ENCODE peak calls at places on chromosomes 4 and X, in seven cellular contexts. One of them, this sample, is unnamed.

GRCh38 chrX:153624196-153625091 is 22.6 kb upstream of the DUSP9 start:
- DNase-seq in iPS-NIHi11: no peak
- DNase-seq in left lung: no peak
- DNase-seq in NCI-H748 treated with DMSO at 0.1 percent for 48 hours: no peak
- DNase-seq in skeletal muscle cell: no peak
- DNase-seq in fibroblast of mammary gland: no peak
- DNase-seq in D341Med: no peak
- DNase-seq in this sample: no peak

GRCh38 chr4:186881521-186882220 is 158.0 kb upstream of the FAT1 start:
- DNase-seq in D341Med: no peak
- DNase-seq in iPS-NIHi11: no peak
- DNase-seq in fibroblast of mammary gland: peak
- DNase-seq in left lung: no peak
- DNase-seq in skeletal muscle cell: peak
- DNase-seq in NCI-H748 treated with DMSO at 0.1 percent for 48 hours: no peak
- DNase-seq in this sample: no peak

GRCh38 chrX:40010550-40011364 is 87.0 kb downstream of the BCOR start:
- DNase-seq in iPS-NIHi11: no peak
- DNase-seq in fibroblast of mammary gland: no peak
- DNase-seq in NCI-H748 treated with DMSO at 0.1 percent for 48 hours: no peak
- DNase-seq in skeletal muscle cell: no peak
- DNase-seq in left lung: no peak
- DNase-seq in D341Med: no peak
- DNase-seq in this sample: peak

GRCh38 chr4:8504279-8505007 is 63.9 kb downstream of the TRMT44 start:
- DNase-seq in left lung: no peak
- DNase-seq in NCI-H748 treated with DMSO at 0.1 percent for 48 hours: peak
- DNase-seq in iPS-NIHi11: peak
- DNase-seq in fibroblast of mammary gland: no peak
- DNase-seq in D341Med: no peak
- DNase-seq in skeletal muscle cell: no peak
- DNase-seq in this sample: peak

GRCh38 chr4:183409956-183410355 is 34.5 kb upstream of the CDKN2AIP start:
- DNase-seq in NCI-H748 treated with DMSO at 0.1 percent for 48 hours: no peak
- DNase-seq in left lung: no peak
- DNase-seq in D341Med: no peak
- DNase-seq in fibroblast of mammary gland: no peak
- DNase-seq in iPS-NIHi11: no peak
- DNase-seq in skeletal muscle cell: no peak
- DNase-seq in this sample: no peak

GRCh38 chr4:23169598-23170311 is 477.0 kb downstream of the GBA3 start:
- DNase-seq in NCI-H748 treated with DMSO at 0.1 percent for 48 hours: peak
- DNase-seq in fibroblast of mammary gland: no peak
- DNase-seq in left lung: no peak
- DNase-seq in iPS-NIHi11: no peak
- DNase-seq in D341Med: no peak
- DNase-seq in skeletal muscle cell: no peak
- DNase-seq in this sample: no peak

GRCh38 chr4:182547435-182547834 is 304.2 kb downstream of the TENM3 start:
- DNase-seq in NCI-H748 treated with DMSO at 0.1 percent for 48 hours: no peak
- DNase-seq in left lung: no peak
- DNase-seq in fibroblast of mammary gland: no peak
- DNase-seq in D341Med: no peak
- DNase-seq in skeletal muscle cell: no peak
- DNase-seq in iPS-NIHi11: no peak
- DNase-seq in this sample: no peak

GRCh38 chrX:55867254-55867653 is 149.7 kb downstream of the RRAGB start:
- DNase-seq in skeletal muscle cell: no peak
- DNase-seq in fibroblast of mammary gland: peak
- DNase-seq in iPS-NIHi11: no peak
- DNase-seq in NCI-H748 treated with DMSO at 0.1 percent for 48 hours: no peak
- DNase-seq in D341Med: no peak
- DNase-seq in left lung: no peak
- DNase-seq in this sample: no peak

GRCh38 chr4:138981930-138982390 is 33.6 kb upstream of the NOCT start:
- DNase-seq in fibroblast of mammary gland: peak
- DNase-seq in NCI-H748 treated with DMSO at 0.1 percent for 48 hours: peak
- DNase-seq in D341Med: no peak
- DNase-seq in iPS-NIHi11: no peak
- DNase-seq in left lung: no peak
- DNase-seq in skeletal muscle cell: peak
- DNase-seq in this sample: peak

GRCh38 chrX:3218442-3218841 is 128.0 kb downstream of the MXRA5 start:
- DNase-seq in left lung: no peak
- DNase-seq in iPS-NIHi11: no peak
- DNase-seq in NCI-H748 treated with DMSO at 0.1 percent for 48 hours: no peak
- DNase-seq in skeletal muscle cell: no peak
- DNase-seq in D341Med: no peak
- DNase-seq in fibroblast of mammary gland: no peak
- DNase-seq in this sample: no peak

GRCh38 chr4:45064741-45065140 is 338.4 kb upstream of the GNPDA2 start:
- DNase-seq in NCI-H748 treated with DMSO at 0.1 percent for 48 hours: no peak
- DNase-seq in iPS-NIHi11: no peak
- DNase-seq in fibroblast of mammary gland: no peak
- DNase-seq in left lung: no peak
- DNase-seq in D341Med: no peak
- DNase-seq in skeletal muscle cell: no peak
- DNase-seq in this sample: no peak

GRCh38 chrX:110213183-110213582 is 104.7 kb downstream of the AMMECR1 start:
- DNase-seq in D341Med: no peak
- DNase-seq in iPS-NIHi11: no peak
- DNase-seq in skeletal muscle cell: no peak
- DNase-seq in fibroblast of mammary gland: no peak
- DNase-seq in NCI-H748 treated with DMSO at 0.1 percent for 48 hours: no peak
- DNase-seq in left lung: no peak
- DNase-seq in this sample: no peak

GRCh38 chr4:17707671-17708070 is 73.8 kb downstream of the FAM184B start:
- DNase-seq in left lung: no peak
- DNase-seq in NCI-H748 treated with DMSO at 0.1 percent for 48 hours: no peak
- DNase-seq in skeletal muscle cell: no peak
- DNase-seq in fibroblast of mammary gland: no peak
- DNase-seq in iPS-NIHi11: no peak
- DNase-seq in D341Med: no peak
- DNase-seq in this sample: no peak